ENCODE peak calls at places on chromosomes 16 and 17, in nine cellular contexts. E, O, S, G, A, F, Q, V and U are unnamed samples.

GRCh38 chr16:49596119-49596518 is 222.5 kb downstream of the C16orf78 start:
- DNase-seq in S (no peak), E (no peak), G (no peak), Q (peak; percentile 34), A (no peak), V (peak; percentile 39), F (no peak), O (no peak), U (no peak)

GRCh38 chr16:68227183-68227793 is 8.6 kb downstream of the ESRP2 start:
- DNase-seq in G (no peak), V (no peak), S (no peak), O (no peak), E (no peak), F (no peak), A (no peak), Q (peak; percentile 64), U (no peak)

GRCh38 chr16:3070608-3071111 is 5.2 kb downstream of the IL32 start:
- DNase-seq in S (no peak), Q (no peak), V (no peak), E (no peak), O (no peak), G (no peak), A (no peak), F (no peak), U (no peak)

GRCh38 chr17:77076046-77076882 is 64.5 kb upstream of the SEC14L1 start:
- DNase-seq in G (no peak), E (no peak), F (no peak), V (peak; percentile 17), O (no peak), S (no peak), Q (no peak), A (no peak), U (no peak)

GRCh38 chr17:79914813-79915740 is 75.8 kb upstream of the CBX4 start:
- DNase-seq in V (no peak), O (no peak), E (no peak), S (no peak), A (no peak), F (no peak), G (no peak), Q (no peak), U (no peak)

GRCh38 chr16:86700396-86700945 is 122.1 kb downstream of the FOXL1 start:
- DNase-seq in Q (no peak), E (no peak), A (no peak), V (no peak), F (no peak), G (no peak), S (no peak), O (no peak), U (no peak)

GRCh38 chr16:46717692-46718091 is 28.2 kb downstream of the ORC6 start:
- DNase-seq in A (no peak), Q (no peak), O (no peak), G (no peak), E (no peak), S (no peak), V (no peak), F (no peak), U (no peak)

GRCh38 chr16:15572329-15573001 is 70.5 kb downstream of the MARF1 start:
- DNase-seq in V (peak; percentile 75), S (no peak), E (no peak), Q (no peak), A (no peak), F (no peak), O (no peak), G (peak; percentile 49), U (no peak)

GRCh38 chr17:80859004-80859941 is 132.4 kb upstream of the CHMP6 start:
- DNase-seq in O (peak; percentile 69), F (no peak), Q (no peak), S (no peak), V (peak; percentile 91), A (no peak), E (no peak), G (peak; percentile 60), U (peak; percentile 41)

GRCh38 chr17:6374761-6375312 is 60.1 kb downstream of the AIPL1 start:
- DNase-seq in Q (no peak), O (no peak), G (no peak), V (peak; percentile 90), A (no peak), E (peak; percentile 33), F (peak; percentile 11), S (no peak), U (peak; percentile 9)

DNA sequence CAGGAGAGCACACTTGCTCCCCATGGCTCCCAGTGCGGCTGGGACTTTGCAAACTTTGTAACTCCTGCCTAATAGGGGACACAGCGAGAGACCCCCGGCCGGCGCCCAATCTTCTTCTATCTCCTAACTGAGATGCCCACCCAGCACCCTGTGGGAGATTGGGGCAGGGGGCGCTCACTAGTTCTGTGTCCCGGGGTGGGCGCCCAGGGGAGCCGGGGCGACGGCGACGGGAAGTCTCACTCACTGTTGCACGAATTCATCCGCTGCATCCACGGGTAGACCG is 3.9 kb upstream of the HOXB5 start:
- DNase-seq in O (no peak), S (no peak), F (no peak), E (no peak), Q (no peak), A (no peak), V (no peak), G (no peak), U (no peak)
- TF ChIP-seq CTCF in O (no peak), S (no peak), F (no peak), E (no peak), Q (no peak), A (no peak), V (no peak), G (no peak), U (no peak)

DNA sequence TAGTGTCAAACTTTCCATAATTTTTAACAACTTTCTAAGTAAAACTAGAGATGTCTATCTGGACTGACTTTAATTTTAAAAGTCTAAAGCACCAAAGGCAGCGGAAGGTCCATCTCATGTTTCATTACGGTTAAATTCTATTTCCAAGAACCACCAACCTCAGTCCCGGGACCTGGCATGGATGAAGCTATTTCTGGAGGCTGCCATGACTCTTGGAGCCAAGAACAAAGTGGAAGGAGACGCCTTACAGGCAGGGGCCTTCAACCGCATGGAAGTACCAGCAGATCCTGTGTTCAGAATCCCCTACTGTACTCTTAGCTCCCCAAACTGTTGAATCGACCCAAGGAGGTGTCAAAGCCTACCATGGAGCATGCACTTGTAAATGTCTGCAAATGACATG is 180.5 kb downstream of the XYLT1 start:
- DNase-seq in A (no peak), E (no peak), S (no peak), G (no peak), F (no peak), V (no peak), Q (no peak), O (no peak), U (no peak)
- TF ChIP-seq CTCF in A (no peak), E (no peak), S (no peak), G (no peak), F (no peak), V (no peak), Q (no peak), O (no peak), U (no peak)

DNA sequence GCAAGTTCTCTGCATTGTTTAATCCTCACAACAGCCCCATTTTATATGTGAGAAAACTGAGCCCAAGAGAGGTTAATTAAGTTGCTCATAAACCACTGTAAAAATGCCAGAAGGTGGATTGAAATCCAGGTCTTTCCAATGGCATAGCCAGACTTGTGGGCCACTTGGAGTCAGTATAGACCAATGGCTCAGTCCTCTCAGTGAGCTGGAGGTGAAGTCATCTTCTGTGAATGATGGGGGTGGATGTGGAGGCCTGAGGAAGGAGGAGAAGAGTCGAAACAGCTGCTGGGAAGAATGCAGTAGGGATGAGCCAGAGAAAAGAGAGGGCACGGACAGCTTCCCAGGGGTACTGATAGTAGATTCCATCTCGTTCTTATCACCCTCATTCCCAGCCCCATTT is 213.4 kb downstream of the SOX9 start:
- DNase-seq in G (no peak), V (peak; percentile 80), A (no peak), S (no peak), E (no peak), O (no peak), F (no peak), Q (no peak), U (no peak)
- TF ChIP-seq CTCF in G (peak; percentile 47), V (peak; percentile 18), A (no peak), S (no peak), E (no peak), O (no peak), F (no peak), Q (no peak), U (peak; percentile 43)

GRCh38 chr17:31573047-31573446 is 181.6 kb downstream of the RAB11FIP4 start:
- DNase-seq in G (no peak), E (no peak), A (no peak), V (no peak), S (no peak), F (no peak), Q (no peak), O (no peak), U (no peak)

GRCh38 chr17:31572341-31572740 is 180.9 kb downstream of the RAB11FIP4 start:
- DNase-seq in F (no peak), E (no peak), V (no peak), A (no peak), G (no peak), Q (no peak), S (no peak), O (no peak), U (no peak)

GRCh38 chr17:31571124-31571892 is 179.8 kb downstream of the RAB11FIP4 start:
- DNase-seq in G (peak; percentile 78), S (no peak), Q (no peak), A (peak; percentile 68), O (peak; percentile 88), V (peak; percentile 100), F (no peak), E (no peak), U (peak; percentile 46)

GRCh38 chr17:31568140-31568938 is 176.9 kb downstream of the RAB11FIP4 start:
- DNase-seq in E (no peak), O (no peak), V (no peak), G (no peak), F (no peak), Q (no peak), S (no peak), A (no peak), U (no peak)

DNA sequence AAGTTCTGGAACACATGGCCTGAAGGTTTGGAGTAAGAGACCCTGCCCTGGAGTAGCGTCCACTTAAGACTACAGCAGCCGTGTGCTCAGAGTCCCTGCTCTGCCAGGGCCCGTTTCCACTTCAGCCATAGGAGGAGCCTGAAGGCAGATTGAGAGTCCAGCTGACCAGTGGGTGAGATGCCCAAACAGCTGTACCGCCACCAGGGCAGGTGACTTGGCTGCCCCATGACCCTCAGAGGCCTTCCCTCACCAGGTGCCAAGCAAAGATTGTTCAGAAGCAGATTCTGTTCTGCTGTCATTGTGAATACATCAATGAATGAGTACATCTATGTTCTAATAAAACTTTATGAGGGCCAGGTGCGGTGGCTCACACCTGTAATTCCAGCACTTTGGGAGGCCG is 178.8 kb downstream of the RAB11FIP4 start:
- DNase-seq in G (no peak), S (no peak), F (no peak), Q (no peak), E (no peak), V (no peak), A (no peak), O (no peak), U (no peak)
- TF ChIP-seq CTCF in G (no peak), S (no peak), F (no peak), Q (no peak), E (no peak), V (no peak), A (no peak), O (no peak), U (no peak)

GRCh38 chr17:11628374-11628773 is 30.1 kb downstream of the DNAH9 start:
- DNase-seq in F (peak; percentile 12), V (no peak), Q (no peak), E (peak; percentile 67), O (no peak), A (no peak), S (no peak), G (no peak), U (no peak)
- TF ChIP-seq CTCF in F (peak; percentile 26), V (no peak), Q (no peak), E (peak; percentile 15), O (no peak), A (no peak), S (no peak), G (no peak), U (peak; percentile 5)